ENCODE peak calls at places on chromosomes 2 and 18, in four cellular contexts. One of them, this sample, is unnamed.
A peak's percentile ranks its signal among the peaks of the same experiment; 100 is the strongest.

GRCh38 chr2:26685943-26686839 is 6.3 kb upstream of the KCNK3 start:
- DNase-seq in left kidney: peak; percentile 93
- DNase-seq in stimulated activated CD4-positive, alpha-beta T cell treated with anti-CD3 and anti-CD28 coated beads, Interleukin-1b, Interleukin-23, amount 100 ng/mL, for 4 hours: no peak
- DNase-seq in SW480: no peak
- DNase-seq in this sample: no peak

GRCh38 chr2:122009546-122009945 is 254.1 kb downstream of the TSN start:
- DNase-seq in left kidney: peak; percentile 22
- DNase-seq in stimulated activated CD4-positive, alpha-beta T cell treated with anti-CD3 and anti-CD28 coated beads, Interleukin-1b, Interleukin-23, amount 100 ng/mL, for 4 hours: no peak
- DNase-seq in SW480: no peak
- DNase-seq in this sample: no peak

GRCh38 chr2:133884739-133885381 is 316.6 kb upstream of the NCKAP5 start:
- DNase-seq in left kidney: peak; percentile 5
- DNase-seq in stimulated activated CD4-positive, alpha-beta T cell treated with anti-CD3 and anti-CD28 coated beads, Interleukin-1b, Interleukin-23, amount 100 ng/mL, for 4 hours: no peak
- DNase-seq in SW480: peak; percentile 48
- DNase-seq in this sample: peak; percentile 32

GRCh38 chr2:160562730-160563129 is 69.1 kb upstream of the RBMS1 start:
- DNase-seq in left kidney: no peak
- DNase-seq in stimulated activated CD4-positive, alpha-beta T cell treated with anti-CD3 and anti-CD28 coated beads, Interleukin-1b, Interleukin-23, amount 100 ng/mL, for 4 hours: no peak
- DNase-seq in SW480: no peak
- DNase-seq in this sample: no peak

GRCh38 chr2:207437136-207437856 is 92.5 kb upstream of the CREB1 start:
- DNase-seq in left kidney: no peak
- DNase-seq in stimulated activated CD4-positive, alpha-beta T cell treated with anti-CD3 and anti-CD28 coated beads, Interleukin-1b, Interleukin-23, amount 100 ng/mL, for 4 hours: no peak
- DNase-seq in SW480: no peak
- DNase-seq in this sample: no peak

GRCh38 chr2:200086911-200087310 is 131.5 kb downstream of the MAIP1 start:
- DNase-seq in left kidney: no peak
- DNase-seq in stimulated activated CD4-positive, alpha-beta T cell treated with anti-CD3 and anti-CD28 coated beads, Interleukin-1b, Interleukin-23, amount 100 ng/mL, for 4 hours: no peak
- DNase-seq in SW480: no peak
- DNase-seq in this sample: no peak

GRCh38 chr2:231780123-231780908 is 766 bp downstream of the PDE6D start:
- DNase-seq in left kidney: peak; percentile 80
- DNase-seq in stimulated activated CD4-positive, alpha-beta T cell treated with anti-CD3 and anti-CD28 coated beads, Interleukin-1b, Interleukin-23, amount 100 ng/mL, for 4 hours: no peak
- DNase-seq in SW480: peak; percentile 25
- DNase-seq in this sample: no peak

GRCh38 chr18:49751427-49752094 is 61.8 kb downstream of the ACAA2 start:
- DNase-seq in left kidney: no peak
- DNase-seq in stimulated activated CD4-positive, alpha-beta T cell treated with anti-CD3 and anti-CD28 coated beads, Interleukin-1b, Interleukin-23, amount 100 ng/mL, for 4 hours: no peak
- DNase-seq in SW480: no peak
- DNase-seq in this sample: no peak

GRCh38 chr2:158953926-158954763 is 14.3 kb upstream of the TANC1 start:
- DNase-seq in left kidney: peak; percentile 95
- DNase-seq in stimulated activated CD4-positive, alpha-beta T cell treated with anti-CD3 and anti-CD28 coated beads, Interleukin-1b, Interleukin-23, amount 100 ng/mL, for 4 hours: peak; percentile 9
- DNase-seq in SW480: peak; percentile 76
- DNase-seq in this sample: peak; percentile 73

GRCh38 chr2:42446503-42447271 is 47.1 kb downstream of the KCNG3 start:
- DNase-seq in left kidney: no peak
- DNase-seq in stimulated activated CD4-positive, alpha-beta T cell treated with anti-CD3 and anti-CD28 coated beads, Interleukin-1b, Interleukin-23, amount 100 ng/mL, for 4 hours: no peak
- DNase-seq in SW480: no peak
- DNase-seq in this sample: no peak

GRCh38 chr2:63981702-63982103 is 37.5 kb downstream of the VPS54 start:
- DNase-seq in left kidney: no peak
- DNase-seq in stimulated activated CD4-positive, alpha-beta T cell treated with anti-CD3 and anti-CD28 coated beads, Interleukin-1b, Interleukin-23, amount 100 ng/mL, for 4 hours: no peak
- DNase-seq in SW480: no peak
- DNase-seq in this sample: no peak

GRCh38 chr2:37928377-37928776 is 3.3 kb downstream of the RMDN2 start:
- DNase-seq in left kidney: no peak
- DNase-seq in stimulated activated CD4-positive, alpha-beta T cell treated with anti-CD3 and anti-CD28 coated beads, Interleukin-1b, Interleukin-23, amount 100 ng/mL, for 4 hours: no peak
- DNase-seq in SW480: no peak
- DNase-seq in this sample: no peak

GRCh38 chr2:28251337-28251736 is 141.3 kb upstream of the FOSL2 start:
- DNase-seq in left kidney: no peak
- DNase-seq in stimulated activated CD4-positive, alpha-beta T cell treated with anti-CD3 and anti-CD28 coated beads, Interleukin-1b, Interleukin-23, amount 100 ng/mL, for 4 hours: no peak
- DNase-seq in SW480: no peak
- DNase-seq in this sample: no peak

GRCh38 chr2:218033590-218034496 is 31.0 kb upstream of the TNS1 start:
- DNase-seq in left kidney: peak; percentile 63
- DNase-seq in stimulated activated CD4-positive, alpha-beta T cell treated with anti-CD3 and anti-CD28 coated beads, Interleukin-1b, Interleukin-23, amount 100 ng/mL, for 4 hours: no peak
- DNase-seq in SW480: no peak
- DNase-seq in this sample: no peak

GRCh38 chr18:55096261-55097026 is 137.2 kb upstream of the CCDC68 start:
- DNase-seq in left kidney: peak; percentile 76
- DNase-seq in stimulated activated CD4-positive, alpha-beta T cell treated with anti-CD3 and anti-CD28 coated beads, Interleukin-1b, Interleukin-23, amount 100 ng/mL, for 4 hours: no peak
- DNase-seq in SW480: peak; percentile 65
- DNase-seq in this sample: peak; percentile 81

GRCh38 chr2:106359512-106359911 is 108.7 kb downstream of the RGPD3 start:
- DNase-seq in left kidney: no peak
- DNase-seq in stimulated activated CD4-positive, alpha-beta T cell treated with anti-CD3 and anti-CD28 coated beads, Interleukin-1b, Interleukin-23, amount 100 ng/mL, for 4 hours: no peak
- DNase-seq in SW480: no peak
- DNase-seq in this sample: no peak

GRCh38 chr2:19982268-19982667 is 7.6 kb downstream of the WDR35 start:
- DNase-seq in left kidney: no peak
- DNase-seq in stimulated activated CD4-positive, alpha-beta T cell treated with anti-CD3 and anti-CD28 coated beads, Interleukin-1b, Interleukin-23, amount 100 ng/mL, for 4 hours: no peak
- DNase-seq in SW480: no peak
- DNase-seq in this sample: no peak

GRCh38 chr2:45055261-45055660 is 46.0 kb upstream of the SIX2 start:
- DNase-seq in left kidney: peak; percentile 78
- DNase-seq in stimulated activated CD4-positive, alpha-beta T cell treated with anti-CD3 and anti-CD28 coated beads, Interleukin-1b, Interleukin-23, amount 100 ng/mL, for 4 hours: no peak
- DNase-seq in SW480: no peak
- DNase-seq in this sample: no peak

GRCh38 chr18:23337599-23338444 is 115.3 kb upstream of the RIOK3 start:
- DNase-seq in left kidney: peak; percentile 90
- DNase-seq in stimulated activated CD4-positive, alpha-beta T cell treated with anti-CD3 and anti-CD28 coated beads, Interleukin-1b, Interleukin-23, amount 100 ng/mL, for 4 hours: no peak
- DNase-seq in SW480: peak; percentile 10
- DNase-seq in this sample: peak; percentile 26

GRCh38 chr2:5696741-5697521 is 4.7 kb downstream of the SOX11 start:
- DNase-seq in left kidney: peak; percentile 86
- DNase-seq in stimulated activated CD4-positive, alpha-beta T cell treated with anti-CD3 and anti-CD28 coated beads, Interleukin-1b, Interleukin-23, amount 100 ng/mL, for 4 hours: no peak
- DNase-seq in SW480: no peak
- DNase-seq in this sample: no peak

GRCh38 chr2:200471324-200471848 is 38.5 kb downstream of the KCTD18 start:
- DNase-seq in left kidney: peak; percentile 75
- DNase-seq in stimulated activated CD4-positive, alpha-beta T cell treated with anti-CD3 and anti-CD28 coated beads, Interleukin-1b, Interleukin-23, amount 100 ng/mL, for 4 hours: no peak
- DNase-seq in SW480: peak; percentile 47
- DNase-seq in this sample: no peak

GRCh38 chr2:144131042-144131441 is 388.9 kb downstream of the ZEB2 start:
- DNase-seq in left kidney: no peak
- DNase-seq in stimulated activated CD4-positive, alpha-beta T cell treated with anti-CD3 and anti-CD28 coated beads, Interleukin-1b, Interleukin-23, amount 100 ng/mL, for 4 hours: no peak
- DNase-seq in SW480: no peak
- DNase-seq in this sample: peak; percentile 40